ENCODE peak calls at places on chromosomes 6 and 20, in seven cellular contexts. U is CD8-positive, alpha-beta T cell; F is psoas muscle; R is SK-N-SH; G is heart left ventricle; O is left lung; P is body of pancreas. Y is an unnamed sample. For H3K36me3 and H3K4me1, the result is how much of the 10 kb centered on the place peaks cover.

GRCh38 chr20:50467618-50468373 is 42.4 kb upstream of the PTPN1 start:
- DNase-seq in U (no peak), F (peak), R (peak), G (no peak), O (no peak), P (peak), Y (no peak)

GRCh38 chr6:29547573-29547972 is 12.0 kb downstream of the UBD start:
- DNase-seq in U (no peak), F (no peak), R (no peak), G (no peak), O (no peak), P (no peak), Y (no peak)

GRCh38 chr20:23294166-23294565 is 56.4 kb upstream of the NXT1 start:
- DNase-seq in U (no peak), F (no peak), R (no peak), G (no peak), O (no peak), P (no peak), Y (no peak)

GRCh38 chr20:20520776-20521175 is 152.9 kb downstream of the INSM1 start:
- DNase-seq in U (no peak), F (no peak), R (no peak), G (no peak), O (no peak), P (no peak), Y (no peak)

GRCh38 chr6:160634706-160635105 is 29.4 kb downstream of the LPA start:
- DNase-seq in U (no peak), F (no peak), R (no peak), G (no peak), O (peak), P (peak), Y (no peak)

GRCh38 chr6:73586416-73586974 is 65.7 kb upstream of the EEF1A1 start:
- DNase-seq in U (no peak), F (no peak), R (no peak), G (no peak), O (no peak), P (peak), Y (no peak)

GRCh38 chr6:133368664-133369063 is 127.5 kb downstream of the EYA4 start:
- DNase-seq in U (no peak), F (peak), R (peak), G (no peak), O (no peak), P (no peak), Y (no peak)

GRCh38 chr6:139940741-139941712 is 566.6 kb upstream of the CITED2 start:
- DNase-seq in U (no peak), F (no peak), R (no peak), G (no peak), O (no peak), P (no peak), Y (no peak)

GRCh38 chr6:148822819-148823218 is 76.0 kb downstream of the UST start:
- DNase-seq in U (no peak), F (no peak), R (no peak), G (no peak), O (no peak), P (no peak), Y (no peak)

GRCh38 chr6:8499540-8499939 is 64.2 kb upstream of the SLC35B3 start:
- DNase-seq in U (no peak), F (no peak), R (peak), G (no peak), O (no peak), P (no peak), Y (no peak)

GRCh38 chr6:130485870-130486269 is 120.1 kb downstream of the TMEM200A start:
- DNase-seq in U (no peak), F (no peak), R (no peak), G (no peak), O (no peak), P (no peak), Y (no peak)

GRCh38 chr6:39929733-39930461 is 4.4 kb downstream of the MOCS1 start:
- DNase-seq in U (no peak), F (no peak), R (no peak), G (no peak), O (no peak), P (no peak), Y (no peak)

GRCh38 chr6:25014806-25015560 is 79.2 kb upstream of the RIPOR2 start:
- DNase-seq in U (no peak), F (no peak), R (peak), G (no peak), O (no peak), P (peak), Y (no peak)

GRCh38 chr20:62602550-62602949 is 39.8 kb upstream of the SLCO4A1 start:
- DNase-seq in U (no peak), F (peak), R (no peak), G (peak), O (peak), P (no peak), Y (no peak)

GRCh38 chr20:50561379-50562078 is 51.3 kb downstream of the PTPN1 start:
- DNase-seq in U (no peak), F (no peak), R (no peak), G (no peak), O (no peak), P (no peak), Y (no peak)

GRCh38 chr6:158649289-158650143 is at the start of gene SYTL3:
- DNase-seq in U (peak), F (no peak), R (no peak), G (peak), O (peak), P (peak), Y (peak)

GRCh38 chr20:46400253-46400652 is 6.2 kb downstream of the ELMO2 start:
- DNase-seq in U (no peak), F (peak), R (no peak), G (no peak), O (no peak), P (peak), Y (no peak)

GRCh38 chr20:10634683-10635411 is 39.0 kb downstream of the JAG1 start:
- DNase-seq in U (no peak), F (no peak), R (no peak), G (no peak), O (no peak), P (no peak), Y (no peak)

GRCh38 chr6:57135885-57136284 is 36.2 kb upstream of the BAG2 start:
- DNase-seq in U (no peak), F (no peak), R (no peak), G (no peak), O (no peak), P (no peak), Y (no peak)

GRCh38 chr20:52251137-52251700 is 59.6 kb upstream of the ZFP64 start:
- DNase-seq in U (no peak), F (no peak), R (no peak), G (no peak), O (no peak), P (no peak), Y (no peak)

GRCh38 chr6:116251568-116252384 is 2.1 kb downstream of the TSPYL4 start:
- DNase-seq in U (no peak), F (no peak), R (no peak), G (no peak), O (no peak), P (no peak), Y (no peak)

GRCh38 chr6:55174211-55175013 is at the start of gene HCRTR2:
- DNase-seq in U (no peak), F (no peak), R (peak), G (no peak), O (no peak), P (no peak), Y (no peak)

GRCh38 chr20:3842332-3842930 is 4.2 kb upstream of the MAVS start:
- DNase-seq in U (no peak), F (no peak), R (no peak), G (no peak), O (peak), P (no peak), Y (no peak)

GRCh38 chr6:49333345-49334120 is 129.5 kb downstream of the MMUT start:
- DNase-seq in U (no peak), F (no peak), R (no peak), G (no peak), O (no peak), P (no peak), Y (no peak)

GRCh38 chr6:134930463-134930862 is 19.4 kb downstream of the ALDH8A1 start:
- DNase-seq in U (no peak), F (no peak), R (no peak), G (no peak), O (no peak), P (no peak), Y (no peak)

GRCh38 chr20:602357-602970 is 7.6 kb downstream of the TCF15 start:
- DNase-seq in U (no peak), F (peak), R (no peak), G (peak), O (no peak), P (no peak), Y (peak)

GRCh38 chr20:39067526-39068216 is 105.5 kb downstream of the DHX35 start:
- DNase-seq in U (no peak), F (no peak), R (no peak), G (no peak), O (no peak), P (no peak), Y (no peak)

GRCh38 chr6:56156643-56157042 is 90.7 kb downstream of the COL21A1 start:
- DNase-seq in U (no peak), F (no peak), R (no peak), G (no peak), O (no peak), P (no peak), Y (no peak)

GRCh38 chr20:49899551-49900383 is 15.6 kb downstream of the SPATA2 start:
- DNase-seq in U (no peak), F (no peak), R (no peak), G (no peak), O (no peak), P (no peak), Y (no peak)

GRCh38 chr20:48308232-48308781 is 519.5 kb downstream of the PREX1 start:
- DNase-seq in U (no peak), F (no peak), R (peak), G (no peak), O (no peak), P (no peak), Y (no peak)

GRCh38 chr20:14561733-14562132 is 224.3 kb upstream of the FLRT3 start:
- DNase-seq in U (no peak), F (no peak), R (no peak), G (no peak), O (no peak), P (no peak), Y (no peak)

GRCh38 chr20:41275181-41275793 is 42.2 kb downstream of the ZHX3 start:
- DNase-seq in U (no peak), F (no peak), R (no peak), G (no peak), O (no peak), P (peak), Y (no peak)

GRCh38 chr20:33753763-33754162 is 22.0 kb downstream of the ZNF341 start:
- DNase-seq in U (no peak), F (no peak), R (no peak), G (no peak), O (no peak), P (no peak), Y (no peak)

GRCh38 chr20:33746325-33746998 is 14.7 kb downstream of the ZNF341 start:
- DNase-seq in U (no peak), F (no peak), R (no peak), G (no peak), O (no peak), P (no peak), Y (no peak)

GRCh38 chr20:33753143-33753542 is 21.3 kb downstream of the ZNF341 start:
- DNase-seq in U (no peak), F (no peak), R (no peak), G (no peak), O (no peak), P (no peak), Y (no peak)

GRCh38 chr20:33757046-33757445 is 25.2 kb downstream of the ZNF341 start:
- DNase-seq in U (no peak), F (no peak), R (no peak), G (no peak), O (peak), P (no peak), Y (no peak)

DNA sequence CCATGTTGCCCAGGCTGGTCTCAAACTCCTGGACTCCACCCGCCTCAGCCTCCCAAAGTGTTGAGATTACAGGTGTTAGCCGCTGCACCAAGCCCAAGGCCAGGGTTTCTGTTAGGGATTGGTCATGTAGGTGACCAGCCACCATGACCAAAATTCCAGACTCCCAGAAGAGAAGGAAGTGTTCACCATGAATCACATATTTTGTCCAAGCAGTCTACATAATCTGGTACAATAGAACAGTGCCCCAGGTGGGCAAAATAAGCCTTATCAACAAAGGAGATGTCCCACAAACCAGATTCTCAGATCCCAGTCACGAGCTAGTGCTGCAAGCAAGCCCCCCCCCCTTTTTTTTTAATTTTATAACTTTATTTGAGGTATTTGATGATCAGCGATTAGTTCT is 20.0 kb downstream of the ZNF341 start:
- DNase-seq in U (no peak), F (no peak), R (no peak), G (no peak), O (no peak), P (no peak), Y (no peak)
- H3K36me3 ChIP-seq in U (under half), F (half or more), R (under half), G (under half), O (under half), P (under half), Y (half or more)

GRCh38 chr20:1894471-1894950 is 696 bp upstream of the SIRPA start:
- DNase-seq in U (no peak), F (peak), R (peak), G (peak), O (peak), P (peak), Y (peak)

GRCh38 chr20:1896859-1897258 is 1.7 kb downstream of the SIRPA start:
- DNase-seq in U (no peak), F (no peak), R (no peak), G (no peak), O (no peak), P (no peak), Y (no peak)

GRCh38 chr20:1897486-1897885 is 2.3 kb downstream of the SIRPA start:
- DNase-seq in U (no peak), F (no peak), R (no peak), G (no peak), O (no peak), P (no peak), Y (no peak)

GRCh38 chr20:1894951-1895673 is at the start of gene SIRPA:
- DNase-seq in U (no peak), F (peak), R (peak), G (peak), O (peak), P (peak), Y (peak)

DNA sequence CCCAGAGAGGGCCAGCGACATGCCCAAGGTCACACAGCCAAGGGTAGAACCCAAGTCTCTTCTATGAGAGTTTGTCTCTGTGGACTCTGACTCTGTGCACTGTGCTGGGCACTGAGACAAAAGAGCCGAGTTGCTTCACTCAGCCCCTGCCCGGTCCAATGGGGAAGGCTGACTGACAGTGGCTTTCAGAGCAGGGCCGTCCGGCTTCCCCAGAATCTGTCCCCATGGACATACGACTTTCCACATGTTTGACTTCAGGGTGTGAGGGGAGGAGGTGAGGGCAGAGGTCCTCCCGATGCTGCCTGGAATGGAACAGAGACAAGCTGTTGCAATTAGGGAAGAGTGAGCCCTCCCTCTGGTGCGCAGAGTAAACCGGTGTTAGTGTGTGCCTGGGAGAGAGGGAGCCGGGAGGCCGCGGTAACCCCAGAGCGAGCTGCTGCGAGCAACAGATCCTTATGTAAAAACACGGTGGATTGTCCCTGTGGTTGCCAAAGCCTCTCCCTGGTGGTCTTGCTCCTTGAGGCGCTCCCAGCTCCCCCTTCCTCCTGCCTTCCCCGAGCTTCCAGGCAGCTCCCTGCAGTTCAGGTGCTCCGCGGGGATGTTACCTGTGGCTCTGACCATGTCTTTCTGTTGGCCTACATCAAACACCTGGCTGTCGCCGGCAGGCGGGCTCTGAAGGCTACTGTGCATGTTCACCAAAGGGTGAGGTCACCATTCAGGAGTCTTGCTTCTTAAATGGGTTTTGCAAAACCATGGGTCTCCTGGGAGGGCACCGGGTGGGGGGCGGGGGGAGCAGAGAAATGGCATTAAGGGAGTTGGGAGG is 678 bp downstream of the SIRPA start:
- DNase-seq in U (no peak), F (peak), R (no peak), G (no peak), O (no peak), P (peak), Y (peak)
- H3K4me1 ChIP-seq in U (under half), F (under half), R (under half), G (under half), O (under half), P (under half), Y (under half)

GRCh38 chr20:33392016-33392415 is 9.3 kb downstream of the CDK5RAP1 start:
- DNase-seq in U (no peak), F (no peak), R (no peak), G (no peak), O (no peak), P (no peak), Y (no peak)

GRCh38 chr20:33394718-33395117 is 6.6 kb downstream of the CDK5RAP1 start:
- DNase-seq in U (no peak), F (no peak), R (no peak), G (no peak), O (no peak), P (peak), Y (no peak)

GRCh38 chr20:33388268-33388667 is 13.1 kb downstream of the CDK5RAP1 start:
- DNase-seq in U (no peak), F (no peak), R (no peak), G (no peak), O (no peak), P (no peak), Y (no peak)

DNA sequence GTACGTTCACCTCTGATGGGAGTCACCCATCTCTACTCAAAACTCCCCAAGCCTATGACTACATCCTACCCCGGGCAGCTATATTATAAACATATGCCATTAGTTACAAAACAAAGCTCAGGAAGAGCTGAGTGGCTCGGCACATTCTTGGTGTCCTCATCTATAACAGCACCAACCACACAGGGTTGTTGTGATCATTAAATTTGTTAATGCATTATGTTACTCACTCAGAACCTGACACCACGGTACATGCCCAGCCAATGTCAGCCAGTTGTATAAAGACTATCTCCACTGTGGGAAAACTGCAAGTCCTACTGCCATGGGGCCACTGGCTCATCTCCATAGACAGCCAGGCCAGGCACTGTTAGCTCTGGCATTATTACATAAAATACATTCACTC is 7.7 kb downstream of the CDK5RAP1 start:
- DNase-seq in U (no peak), F (no peak), R (no peak), G (no peak), O (no peak), P (no peak), Y (no peak)
- H3K36me3 ChIP-seq in U (under half), F (half or more), R (under half), G (under half), O (under half), P (under half), Y (half or more)

DNA sequence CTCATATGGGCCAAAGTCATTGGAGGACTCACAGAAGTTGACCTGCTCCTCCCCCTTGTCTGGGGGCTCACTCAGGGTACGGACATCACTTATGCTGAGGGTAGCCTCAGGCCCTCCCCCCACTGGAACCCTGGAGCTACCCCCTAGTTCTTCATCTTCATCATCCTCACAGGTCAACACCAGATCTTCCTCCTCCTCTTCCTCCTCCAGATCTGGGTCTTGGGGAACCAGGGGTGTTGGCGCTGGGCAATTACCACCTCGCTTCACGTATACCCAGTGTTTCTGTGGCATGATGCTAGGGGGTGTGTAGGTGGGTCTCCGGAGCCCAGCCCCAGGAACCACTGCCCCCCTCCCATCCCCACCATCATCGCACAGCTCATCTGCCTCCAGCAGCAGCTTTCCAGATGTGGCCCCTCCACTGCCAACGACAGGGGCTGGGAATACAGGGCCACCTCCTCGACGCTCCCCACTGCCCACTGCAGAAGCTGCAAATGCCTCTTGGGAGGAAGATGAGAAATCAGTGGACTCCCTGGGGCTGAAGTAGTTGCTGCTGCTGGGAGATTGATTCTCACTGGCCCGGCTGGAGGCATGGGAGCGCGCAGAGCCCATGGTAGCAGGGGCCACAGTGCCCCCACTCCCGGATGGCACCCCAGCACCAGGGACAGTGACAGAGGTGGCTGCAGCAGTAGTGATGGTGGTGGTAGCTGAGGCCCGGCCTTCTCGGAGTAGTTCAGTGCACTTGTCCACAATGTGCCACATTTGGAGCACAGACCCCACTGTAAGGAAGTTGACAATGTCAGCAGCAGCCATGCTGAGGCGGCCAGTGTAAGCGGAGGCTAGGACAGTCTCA is 1.6 kb downstream of the ZBTB22 start:
- DNase-seq in U (no peak), F (no peak), R (peak), G (no peak), O (no peak), P (no peak), Y (no peak)
- H3K4me1 ChIP-seq in U (half or more), F (half or more), R (half or more), G (under half), O (under half), P (half or more), Y (half or more)

GRCh38 chr20:57986776-57987175 is 241.7 kb downstream of the ANKRD60 start:
- DNase-seq in U (no peak), F (no peak), R (no peak), G (no peak), O (no peak), P (no peak), Y (no peak)

GRCh38 chr20:57988422-57988821 is 240.0 kb downstream of the ANKRD60 start:
- DNase-seq in U (no peak), F (no peak), R (no peak), G (no peak), O (no peak), P (no peak), Y (no peak)

GRCh38 chr20:57988828-57989227 is 239.6 kb downstream of the ANKRD60 start:
- DNase-seq in U (no peak), F (no peak), R (no peak), G (no peak), O (no peak), P (no peak), Y (no peak)

GRCh38 chr20:57985278-57985677 is 243.2 kb downstream of the ANKRD60 start:
- DNase-seq in U (no peak), F (no peak), R (no peak), G (peak), O (no peak), P (no peak), Y (peak)

GRCh38 chr20:57987659-57988058 is 240.8 kb downstream of the ANKRD60 start:
- DNase-seq in U (no peak), F (no peak), R (no peak), G (no peak), O (no peak), P (no peak), Y (no peak)
- H3K36me3 ChIP-seq in U (under half), F (under half), R (under half), G (under half), O (under half), P (under half), Y (under half)

Y was measured in heart right ventricle.